ENCODE peak calls at places on chromosomes 6 and 20, in ten cellular contexts. One of them, this sample, is unnamed.

GRCh38 chr6:157994126-157994795 is 12.6 kb downstream of the SYNJ2 start:
- DNase-seq in A673: no peak
- DNase-seq in thoracic aorta: no peak
- DNase-seq in vagina: no peak
- DNase-seq in mucosa of descending colon: no peak
- DNase-seq in choroid plexus epithelial cell: no peak
- DNase-seq in hepatocyte: no peak
- DNase-seq in mammary epithelial cell: no peak
- DNase-seq in H1: no peak
- DNase-seq in heart right ventricle: no peak
- DNase-seq in this sample: no peak

GRCh38 chr6:122530440-122531046 is 58.9 kb upstream of the SERINC1 start:
- DNase-seq in mucosa of descending colon: peak; percentile 88
- DNase-seq in A673: peak; percentile 81
- DNase-seq in mammary epithelial cell: peak; percentile 62
- DNase-seq in heart right ventricle: peak; percentile 57
- DNase-seq in thoracic aorta: no peak
- DNase-seq in vagina: no peak
- DNase-seq in hepatocyte: peak; percentile 81
- DNase-seq in choroid plexus epithelial cell: peak; percentile 85
- DNase-seq in H1: peak; percentile 59
- DNase-seq in this sample: peak; percentile 80

GRCh38 chr6:10582774-10583508 is 61.8 kb downstream of the GCNT2 start:
- DNase-seq in mammary epithelial cell: peak; percentile 33
- DNase-seq in choroid plexus epithelial cell: no peak
- DNase-seq in A673: no peak
- DNase-seq in H1: no peak
- DNase-seq in thoracic aorta: no peak
- DNase-seq in hepatocyte: peak; percentile 29
- DNase-seq in vagina: no peak
- DNase-seq in mucosa of descending colon: no peak
- DNase-seq in heart right ventricle: peak; percentile 32
- DNase-seq in this sample: no peak

GRCh38 chr6:128310061-128310460 is 210.3 kb downstream of the PTPRK start:
- DNase-seq in mammary epithelial cell: no peak
- DNase-seq in A673: no peak
- DNase-seq in H1: no peak
- DNase-seq in heart right ventricle: no peak
- DNase-seq in thoracic aorta: no peak
- DNase-seq in choroid plexus epithelial cell: no peak
- DNase-seq in vagina: no peak
- DNase-seq in mucosa of descending colon: no peak
- DNase-seq in hepatocyte: no peak
- DNase-seq in this sample: no peak

GRCh38 chr6:30150671-30151395 is 10.2 kb downstream of the TRIM10 start:
- DNase-seq in H1: no peak
- DNase-seq in heart right ventricle: no peak
- DNase-seq in A673: no peak
- DNase-seq in mucosa of descending colon: no peak
- DNase-seq in hepatocyte: no peak
- DNase-seq in vagina: no peak
- DNase-seq in mammary epithelial cell: no peak
- DNase-seq in choroid plexus epithelial cell: no peak
- DNase-seq in thoracic aorta: no peak
- DNase-seq in this sample: no peak

GRCh38 chr6:99330159-99330558 is 19.3 kb downstream of the FAXC start:
- DNase-seq in mucosa of descending colon: peak; percentile 73
- DNase-seq in mammary epithelial cell: peak; percentile 63
- DNase-seq in H1: no peak
- DNase-seq in vagina: no peak
- DNase-seq in thoracic aorta: no peak
- DNase-seq in heart right ventricle: peak; percentile 27
- DNase-seq in hepatocyte: peak; percentile 82
- DNase-seq in A673: peak; percentile 80
- DNase-seq in choroid plexus epithelial cell: peak; percentile 87
- DNase-seq in this sample: peak; percentile 76

GRCh38 chr6:119129148-119129967 is 50.9 kb upstream of the FAM184A start:
- DNase-seq in vagina: no peak
- DNase-seq in mucosa of descending colon: peak; percentile 71
- DNase-seq in thoracic aorta: no peak
- DNase-seq in mammary epithelial cell: peak; percentile 53
- DNase-seq in heart right ventricle: peak; percentile 30
- DNase-seq in H1: peak; percentile 63
- DNase-seq in A673: peak; percentile 77
- DNase-seq in hepatocyte: peak; percentile 83
- DNase-seq in choroid plexus epithelial cell: peak; percentile 87
- DNase-seq in this sample: peak; percentile 57

GRCh38 chr6:37809144-37809543 is 10.4 kb upstream of the ZFAND3 start:
- DNase-seq in thoracic aorta: no peak
- DNase-seq in vagina: no peak
- DNase-seq in A673: no peak
- DNase-seq in mucosa of descending colon: no peak
- DNase-seq in H1: no peak
- DNase-seq in mammary epithelial cell: peak; percentile 23
- DNase-seq in heart right ventricle: peak; percentile 38
- DNase-seq in hepatocyte: no peak
- DNase-seq in choroid plexus epithelial cell: peak; percentile 57
- DNase-seq in this sample: no peak

GRCh38 chr6:84033523-84034451 is at the start of gene MRAP2:
- DNase-seq in choroid plexus epithelial cell: peak; percentile 17
- DNase-seq in vagina: no peak
- DNase-seq in mucosa of descending colon: peak; percentile 59
- DNase-seq in mammary epithelial cell: peak; percentile 32
- DNase-seq in hepatocyte: peak; percentile 68
- DNase-seq in thoracic aorta: no peak
- DNase-seq in H1: peak; percentile 78
- DNase-seq in heart right ventricle: no peak
- DNase-seq in A673: peak; percentile 28
- DNase-seq in this sample: peak; percentile 3

GRCh38 chr20:20273281-20273680 is 94.6 kb upstream of the INSM1 start:
- DNase-seq in H1: no peak
- DNase-seq in choroid plexus epithelial cell: no peak
- DNase-seq in heart right ventricle: no peak
- DNase-seq in mucosa of descending colon: no peak
- DNase-seq in mammary epithelial cell: no peak
- DNase-seq in thoracic aorta: no peak
- DNase-seq in A673: no peak
- DNase-seq in vagina: no peak
- DNase-seq in hepatocyte: no peak
- DNase-seq in this sample: no peak

GRCh38 chr6:169990095-169991030 is 238.9 kb downstream of the ERMARD start:
- DNase-seq in choroid plexus epithelial cell: no peak
- DNase-seq in mucosa of descending colon: peak; percentile 37
- DNase-seq in H1: no peak
- DNase-seq in A673: no peak
- DNase-seq in vagina: no peak
- DNase-seq in hepatocyte: no peak
- DNase-seq in thoracic aorta: no peak
- DNase-seq in heart right ventricle: no peak
- DNase-seq in mammary epithelial cell: no peak
- DNase-seq in this sample: no peak

GRCh38 chr6:29737707-29738630 is 14.7 kb downstream of the HLA-F start:
- DNase-seq in choroid plexus epithelial cell: peak; percentile 86
- DNase-seq in vagina: no peak
- DNase-seq in thoracic aorta: no peak
- DNase-seq in heart right ventricle: peak; percentile 66
- DNase-seq in hepatocyte: peak; percentile 83
- DNase-seq in A673: peak; percentile 50
- DNase-seq in H1: peak; percentile 84
- DNase-seq in mucosa of descending colon: peak; percentile 93
- DNase-seq in mammary epithelial cell: peak; percentile 74
- DNase-seq in this sample: peak; percentile 61

GRCh38 chr6:42604150-42604549 is 40.3 kb downstream of the UBR2 start:
- DNase-seq in H1: no peak
- DNase-seq in choroid plexus epithelial cell: peak; percentile 10
- DNase-seq in heart right ventricle: no peak
- DNase-seq in mucosa of descending colon: no peak
- DNase-seq in hepatocyte: no peak
- DNase-seq in mammary epithelial cell: no peak
- DNase-seq in A673: no peak
- DNase-seq in thoracic aorta: no peak
- DNase-seq in vagina: no peak
- DNase-seq in this sample: no peak

GRCh38 chr6:89562114-89562815 is 76.3 kb downstream of the LYRM2 start:
- DNase-seq in A673: no peak
- DNase-seq in heart right ventricle: no peak
- DNase-seq in choroid plexus epithelial cell: no peak
- DNase-seq in mucosa of descending colon: no peak
- DNase-seq in mammary epithelial cell: no peak
- DNase-seq in vagina: no peak
- DNase-seq in thoracic aorta: no peak
- DNase-seq in H1: no peak
- DNase-seq in hepatocyte: no peak
- DNase-seq in this sample: no peak

GRCh38 chr6:84428300-84428907 is 201.0 kb upstream of the CEP162 start:
- DNase-seq in A673: peak; percentile 62
- DNase-seq in H1: peak; percentile 60
- DNase-seq in thoracic aorta: no peak
- DNase-seq in mammary epithelial cell: peak; percentile 24
- DNase-seq in hepatocyte: peak; percentile 76
- DNase-seq in vagina: no peak
- DNase-seq in heart right ventricle: no peak
- DNase-seq in choroid plexus epithelial cell: peak; percentile 85
- DNase-seq in mucosa of descending colon: peak; percentile 45
- DNase-seq in this sample: peak; percentile 60

GRCh38 chr6:12851123-12851695 is 134.6 kb downstream of the PHACTR1 start:
- DNase-seq in heart right ventricle: no peak
- DNase-seq in A673: no peak
- DNase-seq in mammary epithelial cell: no peak
- DNase-seq in vagina: no peak
- DNase-seq in hepatocyte: no peak
- DNase-seq in H1: no peak
- DNase-seq in mucosa of descending colon: no peak
- DNase-seq in thoracic aorta: no peak
- DNase-seq in choroid plexus epithelial cell: no peak
- DNase-seq in this sample: no peak

GRCh38 chr6:36422714-36423100 is 19.9 kb downstream of the PXT1 start:
- DNase-seq in thoracic aorta: no peak
- DNase-seq in mammary epithelial cell: no peak
- DNase-seq in H1: no peak
- DNase-seq in A673: no peak
- DNase-seq in heart right ventricle: no peak
- DNase-seq in choroid plexus epithelial cell: no peak
- DNase-seq in hepatocyte: no peak
- DNase-seq in vagina: no peak
- DNase-seq in mucosa of descending colon: no peak
- DNase-seq in this sample: no peak

GRCh38 chr6:161091972-161092701 is 100.6 kb downstream of the MAP3K4 start:
- DNase-seq in mucosa of descending colon: no peak
- DNase-seq in thoracic aorta: no peak
- DNase-seq in choroid plexus epithelial cell: peak; percentile 44
- DNase-seq in heart right ventricle: no peak
- DNase-seq in vagina: no peak
- DNase-seq in H1: no peak
- DNase-seq in hepatocyte: no peak
- DNase-seq in A673: no peak
- DNase-seq in mammary epithelial cell: peak; percentile 67
- DNase-seq in this sample: no peak

GRCh38 chr6:125041740-125042459 is 79.7 kb downstream of the RNF217 start:
- DNase-seq in hepatocyte: no peak
- DNase-seq in mammary epithelial cell: peak; percentile 79
- DNase-seq in thoracic aorta: no peak
- DNase-seq in mucosa of descending colon: no peak
- DNase-seq in choroid plexus epithelial cell: no peak
- DNase-seq in heart right ventricle: no peak
- DNase-seq in vagina: no peak
- DNase-seq in A673: no peak
- DNase-seq in H1: no peak
- DNase-seq in this sample: peak; percentile 24

GRCh38 chr6:19837511-19838441 is 606 bp downstream of the ID4 start:
- DNase-seq in vagina: no peak
- DNase-seq in H1: peak; percentile 74
- DNase-seq in hepatocyte: peak; percentile 75
- DNase-seq in mucosa of descending colon: peak; percentile 23
- DNase-seq in mammary epithelial cell: peak; percentile 29
- DNase-seq in A673: peak; percentile 68
- DNase-seq in thoracic aorta: no peak
- DNase-seq in heart right ventricle: peak; percentile 11
- DNase-seq in choroid plexus epithelial cell: peak; percentile 46
- DNase-seq in this sample: no peak
- H3K4me3 ChIP-seq in vagina: peak overlapping the region; percentile 63
- H3K4me3 ChIP-seq in H1: peak overlapping the region; percentile 73
- H3K4me3 ChIP-seq in hepatocyte: peak overlapping the region; percentile 86
- H3K4me3 ChIP-seq in mucosa of descending colon: peak overlapping the region; percentile 44
- H3K4me3 ChIP-seq in mammary epithelial cell: peak overlapping the region; percentile 39
- H3K4me3 ChIP-seq in A673: peak overlapping the region; percentile 84
- H3K4me3 ChIP-seq in thoracic aorta: peak overlapping the region; percentile 74
- H3K4me3 ChIP-seq in heart right ventricle: peak overlapping the region; percentile 63
- H3K4me3 ChIP-seq in choroid plexus epithelial cell: peak overlapping the region; percentile 56
- H3K4me3 ChIP-seq in this sample: peak overlapping the region; percentile 64

GRCh38 chr6:137763436-137763835 is 103.6 kb upstream of the TNFAIP3 start:
- DNase-seq in heart right ventricle: no peak
- DNase-seq in mucosa of descending colon: no peak
- DNase-seq in H1: no peak
- DNase-seq in hepatocyte: no peak
- DNase-seq in mammary epithelial cell: peak; percentile 37
- DNase-seq in vagina: no peak
- DNase-seq in A673: no peak
- DNase-seq in choroid plexus epithelial cell: no peak
- DNase-seq in thoracic aorta: no peak
- DNase-seq in this sample: no peak
- TF ChIP-seq CTCF in heart right ventricle: no peak
- TF ChIP-seq CTCF in mucosa of descending colon: no peak
- TF ChIP-seq CTCF in H1: no peak
- TF ChIP-seq CTCF in hepatocyte: no peak
- TF ChIP-seq CTCF in mammary epithelial cell: no peak
- TF ChIP-seq CTCF in vagina: no peak
- TF ChIP-seq CTCF in A673: no peak
- TF ChIP-seq CTCF in choroid plexus epithelial cell: no peak
- TF ChIP-seq CTCF in thoracic aorta: no peak
- TF ChIP-seq CTCF in this sample: no peak

DNA sequence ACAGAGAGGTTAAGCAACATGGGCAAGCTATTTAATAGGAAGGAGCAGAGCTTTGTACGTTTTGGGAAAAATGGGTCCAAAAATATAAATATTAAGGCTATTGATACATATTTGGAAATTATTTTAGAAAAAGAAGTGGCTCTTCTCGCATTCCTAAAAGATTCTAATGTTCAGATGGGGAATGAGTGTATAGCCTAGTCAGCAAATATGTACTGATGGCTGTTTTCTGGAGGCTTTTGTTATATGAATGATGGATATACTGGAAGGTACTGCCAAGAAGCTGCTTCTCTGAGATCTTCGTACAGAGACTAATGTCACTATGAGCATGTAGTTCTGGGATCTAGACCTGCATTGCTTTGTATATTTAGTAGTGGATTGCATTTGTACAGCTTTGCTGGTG is 71.7 kb downstream of the PLAGL1 start:
- DNase-seq in mucosa of descending colon: no peak
- DNase-seq in thoracic aorta: no peak
- DNase-seq in H1: no peak
- DNase-seq in hepatocyte: no peak
- DNase-seq in vagina: no peak
- DNase-seq in mammary epithelial cell: no peak
- DNase-seq in choroid plexus epithelial cell: no peak
- DNase-seq in heart right ventricle: no peak
- DNase-seq in A673: no peak
- DNase-seq in this sample: no peak
- H3K4me3 ChIP-seq in mucosa of descending colon: no peak overlapping the region
- H3K4me3 ChIP-seq in thoracic aorta: no peak overlapping the region
- H3K4me3 ChIP-seq in H1: no peak overlapping the region
- H3K4me3 ChIP-seq in hepatocyte: no peak overlapping the region
- H3K4me3 ChIP-seq in vagina: no peak overlapping the region
- H3K4me3 ChIP-seq in mammary epithelial cell: no peak overlapping the region
- H3K4me3 ChIP-seq in choroid plexus epithelial cell: no peak overlapping the region
- H3K4me3 ChIP-seq in heart right ventricle: no peak overlapping the region
- H3K4me3 ChIP-seq in A673: no peak overlapping the region
- H3K4me3 ChIP-seq in this sample: no peak overlapping the region

GRCh38 chr6:143060354-143060805 is 309 bp upstream of the AIG1 start:
- DNase-seq in mucosa of descending colon: peak; percentile 83
- DNase-seq in H1: peak; percentile 87
- DNase-seq in choroid plexus epithelial cell: peak; percentile 82
- DNase-seq in hepatocyte: peak; percentile 94
- DNase-seq in mammary epithelial cell: peak; percentile 82
- DNase-seq in thoracic aorta: peak; percentile 70
- DNase-seq in vagina: no peak
- DNase-seq in heart right ventricle: peak; percentile 83
- DNase-seq in A673: peak; percentile 56
- DNase-seq in this sample: peak; percentile 79
- TF ChIP-seq CTCF in mucosa of descending colon: no peak
- TF ChIP-seq CTCF in H1: peak; percentile 20
- TF ChIP-seq CTCF in choroid plexus epithelial cell: peak; percentile 27
- TF ChIP-seq CTCF in hepatocyte: peak; percentile 35
- TF ChIP-seq CTCF in mammary epithelial cell: peak; percentile 32
- TF ChIP-seq CTCF in thoracic aorta: no peak
- TF ChIP-seq CTCF in vagina: no peak
- TF ChIP-seq CTCF in heart right ventricle: peak; percentile 12
- TF ChIP-seq CTCF in A673: no peak
- TF ChIP-seq CTCF in this sample: peak; percentile 28